ENCODE peak calls at places on chromosomes 5 and 9, in ten cellular contexts. A is IMR-90, C is HFF-Myc, O is bronchial epithelial cell, V is astrocyte, B is HL-60, Y is H9, Q is stomach, U is neural crest cell, G is adrenal gland. W is an unnamed sample.
A peak's percentile ranks its signal among the peaks of the same experiment; 100 is the strongest.

GRCh38 chr5:102959055-102959454 is 160.9 kb downstream of the GIN1 start:
- DNase-seq in A (peak; percentile 95), C (peak; percentile 79), O (peak; percentile 94), V (peak; percentile 95), B (no peak), Y (no peak), Q (no peak), U (no peak), G (no peak), W (no peak)

GRCh38 chr9:125822902-125823301 is 75.7 kb downstream of the PBX3 start:
- DNase-seq in A (no peak), C (no peak), O (no peak), V (no peak), B (no peak), Y (no peak), Q (no peak), U (no peak), G (no peak), W (no peak)

GRCh38 chr5:170141636-170142035 is 35.9 kb downstream of the FOXI1 start:
- DNase-seq in A (no peak), C (no peak), O (no peak), V (no peak), B (no peak), Y (no peak), Q (no peak), U (no peak), G (no peak), W (no peak)

GRCh38 chr5:15021286-15022046 is 149.9 kb upstream of the ANKH start:
- DNase-seq in A (peak; percentile 80), C (no peak), O (no peak), V (peak; percentile 89), B (no peak), Y (no peak), Q (no peak), U (no peak), G (no peak), W (no peak)

GRCh38 chr9:93207326-93207814 is 23.4 kb downstream of the WNK2 start:
- DNase-seq in A (peak; percentile 11), C (no peak), O (no peak), V (peak; percentile 51), B (no peak), Y (no peak), Q (no peak), U (no peak), G (no peak), W (no peak)

GRCh38 chr9:103913899-103914298 is 180.2 kb upstream of the SMC2 start:
- DNase-seq in A (no peak), C (no peak), O (peak; percentile 51), V (no peak), B (no peak), Y (no peak), Q (no peak), U (no peak), G (no peak), W (no peak)

GRCh38 chr5:144028644-144029043 is 141.8 kb downstream of the YIPF5 start:
- DNase-seq in A (peak; percentile 84), C (no peak), O (no peak), V (peak; percentile 91), B (no peak), Y (no peak), Q (no peak), U (no peak), G (no peak), W (no peak)

GRCh38 chr9:109317311-109317978 is 3.4 kb downstream of the EPB41L4B start:
- DNase-seq in A (no peak), C (no peak), O (no peak), V (no peak), B (no peak), Y (no peak), Q (no peak), U (no peak), G (no peak), W (no peak)

GRCh38 chr9:26260238-26260637 is 582.0 kb upstream of the TUSC1 start:
- DNase-seq in A (peak; percentile 28), C (no peak), O (peak; percentile 48), V (peak; percentile 50), B (no peak), Y (no peak), Q (no peak), U (no peak), G (no peak), W (no peak)

GRCh38 chr5:76818844-76819831 is at the start of gene F2RL1:
- DNase-seq in A (peak; percentile 73), C (no peak), O (peak; percentile 90), V (peak; percentile 82), B (no peak), Y (peak; percentile 98), Q (peak; percentile 94), U (no peak), G (peak; percentile 75), W (peak; percentile 47)

GRCh38 chr9:78786794-78787193 is 489.9 kb downstream of the PSAT1 start:
- DNase-seq in A (peak; percentile 76), C (no peak), O (peak; percentile 7), V (peak; percentile 70), B (no peak), Y (no peak), Q (no peak), U (no peak), G (no peak), W (no peak)

GRCh38 chr5:354581-355378 is 33.3 kb downstream of the AHRR start:
- DNase-seq in A (no peak), C (no peak), O (no peak), V (no peak), B (no peak), Y (peak; percentile 19), Q (no peak), U (no peak), G (no peak), W (no peak)

GRCh38 chr5:96425436-96425835 is 7.6 kb downstream of the PCSK1 start:
- DNase-seq in A (no peak), C (no peak), O (no peak), V (no peak), B (no peak), Y (no peak), Q (no peak), U (no peak), G (no peak), W (no peak)

GRCh38 chr5:124301850-124302249 is 444.6 kb downstream of the ZNF608 start:
- DNase-seq in A (peak; percentile 72), C (no peak), O (no peak), V (peak; percentile 82), B (no peak), Y (no peak), Q (no peak), U (no peak), G (no peak), W (no peak)

GRCh38 chr9:134525841-134526797 is 115.5 kb upstream of the COL5A1 start:
- DNase-seq in A (no peak), C (no peak), O (no peak), V (no peak), B (no peak), Y (no peak), Q (peak; percentile 27), U (no peak), G (no peak), W (no peak)

GRCh38 chr5:163613150-163613442 is 107.7 kb downstream of the MAT2B start:
- DNase-seq in A (no peak), C (no peak), O (no peak), V (no peak), B (no peak), Y (no peak), Q (no peak), U (no peak), G (no peak), W (no peak)

DNA sequence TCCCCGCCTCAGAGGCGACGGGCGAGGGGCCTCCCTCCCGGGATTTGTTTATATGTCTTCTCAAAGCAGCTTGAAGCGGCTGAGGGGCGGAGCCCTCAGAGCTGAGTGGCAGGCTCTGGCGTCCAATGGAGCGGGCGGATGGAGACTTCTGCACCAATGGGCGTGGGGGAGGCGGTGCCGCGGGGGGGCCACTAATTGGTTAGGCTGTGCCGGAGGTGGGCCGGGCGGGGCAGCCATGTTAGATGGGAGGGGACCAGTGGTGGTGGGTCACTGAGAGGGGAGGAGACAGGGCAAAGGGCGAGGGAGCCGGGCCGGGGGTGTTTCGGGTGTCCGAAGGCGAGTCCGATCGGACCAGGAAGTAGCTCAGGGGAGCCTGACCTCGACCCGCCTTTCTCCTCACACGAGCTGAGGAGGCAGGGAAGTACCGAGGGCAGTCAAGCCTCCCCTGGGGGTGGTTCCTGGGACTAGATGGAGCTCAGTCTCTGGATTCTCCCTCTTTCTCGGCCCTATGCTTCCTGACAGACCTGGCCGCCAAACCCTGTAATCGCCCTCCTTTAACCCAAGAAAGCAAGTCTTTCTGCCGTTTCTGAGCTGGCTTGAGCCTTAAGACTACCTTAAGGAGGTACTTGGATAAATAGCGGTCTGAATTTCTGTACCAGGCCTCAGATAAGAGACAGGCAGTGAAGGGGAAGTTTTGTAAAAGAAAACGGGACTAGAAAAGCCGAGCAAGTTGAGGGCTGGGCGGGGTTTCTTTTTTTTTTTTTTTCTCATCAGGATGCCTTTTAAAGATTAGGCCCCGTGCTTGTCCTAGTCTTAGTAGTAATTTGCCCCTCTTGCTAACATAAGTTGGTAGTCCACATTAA is 1.1 kb downstream of the CREBRF start:
- DNase-seq in A (peak; percentile 97), C (peak; percentile 83), O (peak; percentile 87), V (peak; percentile 93), B (peak; percentile 89), Y (peak; percentile 99), Q (peak; percentile 99), U (peak; percentile 98), G (peak; percentile 100), W (peak; percentile 99)
- TF ChIP-seq CTCF in A (peak; percentile 14), C (peak; percentile 12), O (peak; percentile 26), V (no peak), B (no peak), Y (peak; percentile 11), Q (no peak), U (peak; percentile 8), G (peak; percentile 50), W (no peak)

DNA sequence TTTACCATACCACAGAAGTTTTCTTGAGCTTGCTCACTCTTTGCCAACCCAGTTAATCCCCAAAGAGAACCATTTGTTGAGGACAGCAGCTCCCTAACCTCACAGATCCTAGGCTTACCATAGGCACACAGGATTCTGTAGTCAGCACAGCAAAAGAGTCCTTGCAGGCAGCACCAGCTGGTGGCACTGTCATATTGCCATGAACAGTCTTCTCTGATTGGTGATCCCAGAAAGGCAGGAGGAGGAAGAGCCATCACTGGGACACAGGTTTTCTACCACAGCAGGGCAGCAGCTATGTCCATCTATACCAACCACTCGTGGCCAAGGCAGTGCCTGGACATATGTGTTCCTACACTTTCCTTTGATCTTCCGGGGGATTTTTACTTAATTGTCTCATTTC is 297.1 kb upstream of the CD180 start:
- DNase-seq in A (no peak), C (no peak), O (peak; percentile 18), V (no peak), B (no peak), Y (peak; percentile 63), Q (peak; percentile 37), U (no peak), G (no peak), W (no peak)
- TF ChIP-seq CTCF in A (no peak), C (peak; percentile 20), O (peak; percentile 49), V (no peak), B (no peak), Y (peak; percentile 49), Q (peak; percentile 31), U (peak; percentile 25), G (peak; percentile 35), W (no peak)

GRCh38 chr9:82466616-82467251 is 478.2 kb downstream of the SPATA31D1 start:
- DNase-seq in A (peak; percentile 4), C (no peak), O (no peak), V (no peak), B (no peak), Y (peak; percentile 81), Q (no peak), U (peak; percentile 25), G (no peak), W (no peak)
- TF ChIP-seq CTCF in A (peak; percentile 18), C (peak; percentile 37), O (peak; percentile 13), V (peak; percentile 9), B (no peak), Y (peak; percentile 84), Q (no peak), U (peak; percentile 51), G (no peak), W (no peak)

GRCh38 chr9:96320749-96321280 is 18.8 kb upstream of the HSD17B3 start:
- DNase-seq in A (no peak), C (no peak), O (no peak), V (no peak), B (no peak), Y (peak; percentile 44), Q (no peak), U (no peak), G (peak; percentile 10), W (no peak)
- TF ChIP-seq CTCF in A (no peak), C (no peak), O (no peak), V (no peak), B (no peak), Y (no peak), Q (no peak), U (no peak), G (no peak), W (no peak)